ENCODE peak calls at places on chromosome 4, in five cellular contexts. One of them, this sample, is unnamed.

GRCh38 chr4:153438916-153439756 is 27.0 kb upstream of the TMEM131L start:
- DNase-seq in progenitor cell of endocrine pancreas: no peak
- DNase-seq in psoas muscle: no peak
- DNase-seq in BE2C: no peak
- DNase-seq in kidney epithelial cell: no peak
- DNase-seq in this sample: no peak

GRCh38 chr4:159086606-159087005 is 16.3 kb upstream of the RAPGEF2 start:
- DNase-seq in progenitor cell of endocrine pancreas: no peak
- DNase-seq in psoas muscle: no peak
- DNase-seq in BE2C: no peak
- DNase-seq in kidney epithelial cell: no peak
- DNase-seq in this sample: no peak

GRCh38 chr4:7027913-7028312 is 15.3 kb upstream of the TADA2B start:
- DNase-seq in progenitor cell of endocrine pancreas: no peak
- DNase-seq in psoas muscle: no peak
- DNase-seq in BE2C: no peak
- DNase-seq in kidney epithelial cell: no peak
- DNase-seq in this sample: no peak

GRCh38 chr4:17398035-17398434 is 113.9 kb downstream of the QDPR start:
- DNase-seq in progenitor cell of endocrine pancreas: no peak
- DNase-seq in psoas muscle: no peak
- DNase-seq in BE2C: no peak
- DNase-seq in kidney epithelial cell: no peak
- DNase-seq in this sample: no peak

GRCh38 chr4:174999407-174999806 is 81.2 kb downstream of the ADAM29 start:
- DNase-seq in progenitor cell of endocrine pancreas: no peak
- DNase-seq in psoas muscle: no peak
- DNase-seq in BE2C: no peak
- DNase-seq in kidney epithelial cell: peak
- DNase-seq in this sample: no peak

GRCh38 chr4:159926871-159927270 is 824.0 kb downstream of the RAPGEF2 start:
- DNase-seq in progenitor cell of endocrine pancreas: no peak
- DNase-seq in psoas muscle: no peak
- DNase-seq in BE2C: no peak
- DNase-seq in kidney epithelial cell: no peak
- DNase-seq in this sample: no peak

GRCh38 chr4:37924946-37925345 is 34.1 kb downstream of the TBC1D1 start:
- DNase-seq in progenitor cell of endocrine pancreas: no peak
- DNase-seq in psoas muscle: no peak
- DNase-seq in BE2C: no peak
- DNase-seq in kidney epithelial cell: no peak
- DNase-seq in this sample: no peak

GRCh38 chr4:185911556-185912064 is 99.6 kb upstream of the SORBS2 start:
- DNase-seq in progenitor cell of endocrine pancreas: no peak
- DNase-seq in psoas muscle: no peak
- DNase-seq in BE2C: peak
- DNase-seq in kidney epithelial cell: no peak
- DNase-seq in this sample: no peak

GRCh38 chr4:90528551-90528950 is 401.4 kb downstream of the CCSER1 start:
- DNase-seq in progenitor cell of endocrine pancreas: no peak
- DNase-seq in psoas muscle: no peak
- DNase-seq in BE2C: no peak
- DNase-seq in kidney epithelial cell: no peak
- DNase-seq in this sample: no peak

GRCh38 chr4:98780111-98780549 is 121.7 kb upstream of the TSPAN5 start:
- DNase-seq in progenitor cell of endocrine pancreas: no peak
- DNase-seq in psoas muscle: no peak
- DNase-seq in BE2C: no peak
- DNase-seq in kidney epithelial cell: no peak
- DNase-seq in this sample: no peak

GRCh38 chr4:85715996-85716737 is 241.2 kb downstream of the ARHGAP24 start:
- DNase-seq in progenitor cell of endocrine pancreas: no peak
- DNase-seq in psoas muscle: no peak
- DNase-seq in BE2C: no peak
- DNase-seq in kidney epithelial cell: no peak
- DNase-seq in this sample: no peak

GRCh38 chr4:119559044-119559647 is 69.5 kb downstream of the PDE5A start:
- DNase-seq in progenitor cell of endocrine pancreas: no peak
- DNase-seq in psoas muscle: no peak
- DNase-seq in BE2C: no peak
- DNase-seq in kidney epithelial cell: no peak
- DNase-seq in this sample: no peak

GRCh38 chr4:181245326-181245725 is 997.9 kb upstream of the TENM3 start:
- DNase-seq in progenitor cell of endocrine pancreas: no peak
- DNase-seq in psoas muscle: no peak
- DNase-seq in BE2C: peak
- DNase-seq in kidney epithelial cell: no peak
- DNase-seq in this sample: no peak

GRCh38 chr4:67394771-67395310 is 150.5 kb downstream of the CENPC start:
- DNase-seq in progenitor cell of endocrine pancreas: no peak
- DNase-seq in psoas muscle: no peak
- DNase-seq in BE2C: no peak
- DNase-seq in kidney epithelial cell: no peak
- DNase-seq in this sample: no peak

GRCh38 chr4:110160616-110161015 is 37.8 kb downstream of the ELOVL6 start:
- DNase-seq in progenitor cell of endocrine pancreas: no peak
- DNase-seq in psoas muscle: no peak
- DNase-seq in BE2C: no peak
- DNase-seq in kidney epithelial cell: no peak
- DNase-seq in this sample: no peak

GRCh38 chr4:113919611-113920010 is 59.8 kb downstream of the ARSJ start:
- DNase-seq in progenitor cell of endocrine pancreas: no peak
- DNase-seq in psoas muscle: no peak
- DNase-seq in BE2C: no peak
- DNase-seq in kidney epithelial cell: no peak
- DNase-seq in this sample: no peak

GRCh38 chr4:20422398-20422797 is 170.7 kb downstream of the SLIT2 start:
- DNase-seq in progenitor cell of endocrine pancreas: peak
- DNase-seq in psoas muscle: no peak
- DNase-seq in BE2C: peak
- DNase-seq in kidney epithelial cell: peak
- DNase-seq in this sample: no peak

GRCh38 chr4:112448211-112448745 is 67.7 kb downstream of the NEUROG2 start:
- DNase-seq in progenitor cell of endocrine pancreas: no peak
- DNase-seq in psoas muscle: no peak
- DNase-seq in BE2C: no peak
- DNase-seq in kidney epithelial cell: no peak
- DNase-seq in this sample: no peak

GRCh38 chr4:16931336-16931735 is 32.9 kb upstream of the LDB2 start:
- DNase-seq in progenitor cell of endocrine pancreas: no peak
- DNase-seq in psoas muscle: no peak
- DNase-seq in BE2C: no peak
- DNase-seq in kidney epithelial cell: no peak
- DNase-seq in this sample: no peak

DNA sequence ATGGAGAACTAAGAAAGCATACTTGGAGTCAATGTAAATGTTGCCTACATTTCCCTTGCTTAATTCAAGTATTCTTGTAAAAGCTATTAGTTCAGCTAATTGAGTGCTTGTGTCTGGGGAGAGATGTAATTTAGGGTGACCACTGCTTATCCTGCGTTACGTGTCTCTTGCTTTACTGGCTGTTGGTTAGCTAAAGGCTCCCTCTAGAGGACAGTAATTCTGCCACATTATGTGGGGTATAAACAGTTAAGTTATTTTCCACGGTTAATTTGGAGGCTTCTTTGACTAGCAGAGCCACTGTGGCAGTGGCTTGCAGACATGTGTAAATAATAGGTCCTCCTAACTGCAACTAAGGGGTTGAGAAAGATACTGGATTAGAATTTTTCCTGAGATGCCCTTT is 25.3 kb upstream of the NAF1 start:
- DNase-seq in progenitor cell of endocrine pancreas: no peak
- DNase-seq in psoas muscle: no peak
- DNase-seq in BE2C: no peak
- DNase-seq in kidney epithelial cell: no peak
- DNase-seq in this sample: no peak
- TF ChIP-seq CTCF in progenitor cell of endocrine pancreas: no peak
- TF ChIP-seq CTCF in psoas muscle: peak
- TF ChIP-seq CTCF in BE2C: peak
- TF ChIP-seq CTCF in kidney epithelial cell: peak
- TF ChIP-seq CTCF in this sample: no peak

DNA sequence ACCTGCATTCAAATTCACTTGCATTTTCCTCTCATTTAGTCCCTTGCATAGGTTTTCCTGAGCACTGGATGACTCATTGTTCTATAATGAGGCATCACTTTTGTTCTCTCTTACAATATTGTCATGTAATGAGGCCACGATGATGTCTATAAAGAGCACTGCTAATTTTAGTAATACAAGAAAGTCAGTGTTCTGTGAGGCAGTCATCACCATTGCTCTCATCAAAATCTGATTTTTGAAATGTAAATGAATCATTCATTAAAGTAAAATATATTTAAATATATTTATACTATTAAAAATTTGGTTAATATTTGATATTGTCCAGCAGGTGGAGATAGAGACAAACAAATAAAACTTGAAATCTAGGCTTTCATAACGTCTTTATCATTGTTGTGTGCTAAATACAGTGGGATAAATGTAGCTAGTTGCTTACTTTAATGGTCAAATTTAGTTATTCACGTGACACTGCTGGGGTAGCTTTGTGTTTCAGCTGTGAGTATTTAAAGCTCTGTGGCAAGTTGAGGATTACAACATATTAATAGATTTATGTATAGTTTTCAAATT is 15.4 kb downstream of the HMGB2 start:
- DNase-seq in progenitor cell of endocrine pancreas: no peak
- DNase-seq in psoas muscle: no peak
- DNase-seq in BE2C: no peak
- DNase-seq in kidney epithelial cell: no peak
- DNase-seq in this sample: no peak
- TF ChIP-seq CTCF in progenitor cell of endocrine pancreas: peak
- TF ChIP-seq CTCF in psoas muscle: peak
- TF ChIP-seq CTCF in BE2C: peak
- TF ChIP-seq CTCF in kidney epithelial cell: no peak
- TF ChIP-seq CTCF in this sample: peak

GRCh38 chr4:89288430-89288829 is 19.2 kb downstream of the GPRIN3 start:
- DNase-seq in progenitor cell of endocrine pancreas: no peak
- DNase-seq in psoas muscle: no peak
- DNase-seq in BE2C: no peak
- DNase-seq in kidney epithelial cell: no peak
- DNase-seq in this sample: no peak
- TF ChIP-seq CTCF in progenitor cell of endocrine pancreas: no peak
- TF ChIP-seq CTCF in psoas muscle: no peak
- TF ChIP-seq CTCF in BE2C: no peak
- TF ChIP-seq CTCF in kidney epithelial cell: no peak
- TF ChIP-seq CTCF in this sample: no peak

GRCh38 chr4:22115262-22115661 is 166.7 kb upstream of the KCNIP4 start:
- DNase-seq in progenitor cell of endocrine pancreas: no peak
- DNase-seq in psoas muscle: no peak
- DNase-seq in BE2C: no peak
- DNase-seq in kidney epithelial cell: no peak
- DNase-seq in this sample: no peak
- TF ChIP-seq CTCF in progenitor cell of endocrine pancreas: no peak
- TF ChIP-seq CTCF in psoas muscle: no peak
- TF ChIP-seq CTCF in BE2C: no peak
- TF ChIP-seq CTCF in kidney epithelial cell: no peak
- TF ChIP-seq CTCF in this sample: no peak

GRCh38 chr4:88059781-88060180 is 52.3 kb downstream of the PKD2 start:
- DNase-seq in progenitor cell of endocrine pancreas: no peak
- DNase-seq in psoas muscle: no peak
- DNase-seq in BE2C: no peak
- DNase-seq in kidney epithelial cell: no peak
- DNase-seq in this sample: no peak

GRCh38 chr4:88058295-88058694 is 50.9 kb downstream of the PKD2 start:
- DNase-seq in progenitor cell of endocrine pancreas: no peak
- DNase-seq in psoas muscle: no peak
- DNase-seq in BE2C: no peak
- DNase-seq in kidney epithelial cell: no peak
- DNase-seq in this sample: no peak

GRCh38 chr4:88054229-88054628 is 46.8 kb downstream of the PKD2 start:
- DNase-seq in progenitor cell of endocrine pancreas: no peak
- DNase-seq in psoas muscle: peak
- DNase-seq in BE2C: no peak
- DNase-seq in kidney epithelial cell: no peak
- DNase-seq in this sample: no peak

GRCh38 chr4:88060431-88060830 is 53.0 kb downstream of the PKD2 start:
- DNase-seq in progenitor cell of endocrine pancreas: no peak
- DNase-seq in psoas muscle: no peak
- DNase-seq in BE2C: no peak
- DNase-seq in kidney epithelial cell: no peak
- DNase-seq in this sample: no peak

GRCh38 chr4:88054909-88055308 is 47.5 kb downstream of the PKD2 start:
- DNase-seq in progenitor cell of endocrine pancreas: no peak
- DNase-seq in psoas muscle: no peak
- DNase-seq in BE2C: peak
- DNase-seq in kidney epithelial cell: no peak
- DNase-seq in this sample: no peak
- TF ChIP-seq CTCF in progenitor cell of endocrine pancreas: peak
- TF ChIP-seq CTCF in psoas muscle: peak
- TF ChIP-seq CTCF in BE2C: peak
- TF ChIP-seq CTCF in kidney epithelial cell: peak
- TF ChIP-seq CTCF in this sample: peak

DNA sequence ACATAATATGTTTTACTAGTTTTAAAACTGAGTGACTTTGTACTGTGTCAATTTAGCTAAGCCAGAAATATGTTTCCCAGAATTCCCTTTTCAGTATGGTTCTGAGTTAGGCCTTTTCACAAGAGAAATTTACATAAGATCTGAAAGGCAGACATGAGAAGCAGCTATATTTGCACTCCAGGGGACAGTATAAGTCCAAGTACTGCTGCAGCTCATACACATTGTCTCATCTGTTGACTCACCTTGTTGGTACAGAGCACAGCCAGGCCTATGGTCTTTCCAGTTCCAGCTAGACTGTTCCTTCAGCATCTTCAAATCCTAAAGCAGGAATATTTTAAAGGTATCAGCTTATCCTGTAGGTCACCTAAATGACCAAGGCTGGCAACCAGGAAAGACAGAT is 53.5 kb downstream of the BMP3 start:
- DNase-seq in progenitor cell of endocrine pancreas: no peak
- DNase-seq in psoas muscle: no peak
- DNase-seq in BE2C: no peak
- DNase-seq in kidney epithelial cell: no peak
- DNase-seq in this sample: no peak
- TF ChIP-seq CTCF in progenitor cell of endocrine pancreas: no peak
- TF ChIP-seq CTCF in psoas muscle: no peak
- TF ChIP-seq CTCF in BE2C: no peak
- TF ChIP-seq CTCF in kidney epithelial cell: peak
- TF ChIP-seq CTCF in this sample: no peak